ENCODE peak calls at places on chromosomes 4 and X, in six cellular contexts. S, M, Z, J, A and T are unnamed samples.

GRCh38 chr4:165502919-165503907 is 124.4 kb downstream of the CPE start:
- DNase-seq in Z (no peak), S (no peak), J (no peak), A (no peak), M (peak), T (no peak)

GRCh38 chrX:136061302-136061701 is 76.1 kb downstream of the SLC9A6 start:
- DNase-seq in S (no peak), M (no peak), J (no peak), Z (no peak), A (no peak), T (no peak)

GRCh38 chrX:116317409-116317808 is 119.0 kb upstream of the SLC6A14 start:
- DNase-seq in J (no peak), Z (no peak), S (peak), A (no peak), M (no peak), T (no peak)

GRCh38 chrX:45767021-45767491 is 566.4 kb upstream of the DIPK2B start:
- DNase-seq in M (no peak), Z (no peak), S (no peak), J (no peak), A (no peak), T (no peak)

GRCh38 chr4:6409381-6409780 is 63.0 kb downstream of the PPP2R2C start:
- DNase-seq in S (no peak), Z (no peak), M (no peak), J (no peak), A (no peak), T (no peak)

GRCh38 chr4:38013461-38014366 is 53.5 kb downstream of the PTTG2 start:
- DNase-seq in M (no peak), J (no peak), S (no peak), Z (no peak), A (no peak), T (no peak)

GRCh38 chrX:65866146-65866545 is 173.7 kb downstream of the VSIG4 start:
- DNase-seq in A (peak), S (no peak), M (no peak), Z (no peak), J (no peak), T (no peak)

GRCh38 chrX:101417981-101418841 is 10.2 kb downstream of the HNRNPH2 start:
- DNase-seq in M (no peak), A (peak), Z (peak), J (no peak), S (peak), T (no peak)

GRCh38 chr4:144674711-144675110 is 28.8 kb downstream of the HHIP start:
- DNase-seq in M (no peak), S (no peak), A (no peak), Z (no peak), J (no peak), T (no peak)

GRCh38 chr4:187118731-187119130 is 395.1 kb upstream of the FAT1 start:
- DNase-seq in J (no peak), Z (no peak), S (no peak), A (no peak), M (no peak), T (no peak)

GRCh38 chr4:7132730-7133582 is 59.4 kb upstream of the SORCS2 start:
- DNase-seq in A (no peak), M (no peak), Z (no peak), J (no peak), S (no peak), T (no peak)

GRCh38 chr4:187227907-187228699 is 504.4 kb upstream of the FAT1 start:
- DNase-seq in S (no peak), Z (no peak), M (no peak), J (no peak), A (no peak), T (no peak)

GRCh38 chr4:87540176-87541058 is 11.2 kb upstream of the SPARCL1 start:
- DNase-seq in M (no peak), J (no peak), S (no peak), A (no peak), Z (no peak), T (no peak)

GRCh38 chr4:152942346-152942745 is 6.2 kb downstream of the FHDC1 start:
- DNase-seq in J (no peak), Z (no peak), M (no peak), S (no peak), A (no peak), T (no peak)

GRCh38 chr4:622071-622995 is 3.0 kb upstream of the PDE6B start:
- DNase-seq in A (no peak), Z (no peak), S (no peak), J (no peak), M (no peak), T (no peak)

GRCh38 chrX:45422216-45422925 is 221.7 kb upstream of the DIPK2B start:
- DNase-seq in A (no peak), Z (no peak), J (no peak), M (no peak), S (no peak), T (no peak)

GRCh38 chr4:82621212-82621611 is 59.4 kb upstream of the TMEM150C start:
- DNase-seq in Z (no peak), J (no peak), A (no peak), M (no peak), S (no peak), T (no peak)

GRCh38 chrX:55754861-55755294 is 37.3 kb downstream of the RRAGB start:
- DNase-seq in J (no peak), Z (no peak), S (no peak), A (no peak), M (no peak), T (no peak)

GRCh38 chrX:31124536-31124935 is 52.7 kb upstream of the FTHL17 start:
- DNase-seq in Z (no peak), S (no peak), A (no peak), J (no peak), M (no peak), T (no peak)

GRCh38 chr4:109134268-109134667 is 168.2 kb downstream of the COL25A1 start:
- DNase-seq in J (no peak), M (no peak), Z (no peak), A (no peak), S (no peak), T (no peak)

GRCh38 chrX:129705377-129705925 is 33.3 kb upstream of the XPNPEP2 start:
- DNase-seq in A (no peak), M (no peak), Z (no peak), S (no peak), J (no peak), T (no peak)

GRCh38 chr4:96352051-96352517 is 512.2 kb downstream of the PDHA2 start:
- DNase-seq in Z (no peak), A (peak), S (no peak), J (no peak), M (no peak), T (no peak)

GRCh38 chr4:147138171-147138570 is 192.5 kb upstream of the TTC29 start:
- DNase-seq in J (no peak), S (no peak), Z (no peak), A (no peak), M (no peak), T (no peak)

GRCh38 chr4:121720109-121720508 is 23.3 kb upstream of the ANXA5 start:
- DNase-seq in S (no peak), J (no peak), A (no peak), M (no peak), Z (no peak), T (no peak)

GRCh38 chr4:99875073-99875472 is 19.2 kb downstream of the LAMTOR3 start:
- DNase-seq in J (no peak), M (no peak), Z (no peak), A (no peak), S (no peak), T (no peak)

GRCh38 chr4:21447320-21448055 is 501.1 kb downstream of the KCNIP4 start:
- DNase-seq in S (no peak), A (no peak), J (no peak), Z (no peak), M (peak), T (peak)

GRCh38 chr4:15913631-15913970 is 24.9 kb downstream of the FGFBP1 start:
- DNase-seq in S (no peak), M (peak), Z (no peak), A (no peak), J (peak), T (peak)

GRCh38 chr4:7403001-7403400 is 31.7 kb downstream of the PSAPL1 start:
- DNase-seq in A (no peak), S (no peak), Z (no peak), M (no peak), J (no peak), T (no peak)

GRCh38 chr4:3873446-3874415 is 107.5 kb downstream of the ADRA2C start:
- DNase-seq in M (no peak), A (no peak), J (no peak), S (peak), Z (no peak), T (no peak)

GRCh38 chr4:169619518-169619957 is 840 bp upstream of the CLCN3 start:
- DNase-seq in M (no peak), A (peak), Z (peak), S (no peak), J (peak), T (no peak)

GRCh38 chrX:41332005-41332404 is 2.0 kb upstream of the DDX3X start:
- DNase-seq in M (no peak), Z (no peak), J (no peak), A (no peak), S (no peak), T (no peak)

GRCh38 chrX:20388594-20388993 is 121.9 kb upstream of the RPS6KA3 start:
- DNase-seq in S (no peak), Z (no peak), A (no peak), M (no peak), J (no peak), T (no peak)

GRCh38 chr4:151432654-151433053 is 23.7 kb downstream of the FHIP1A start:
- DNase-seq in S (no peak), Z (no peak), J (no peak), M (no peak), A (no peak), T (no peak)

GRCh38 chr4:87118826-87119225 is 101.6 kb downstream of the KLHL8 start:
- DNase-seq in A (no peak), M (no peak), Z (no peak), J (no peak), S (no peak), T (no peak)

GRCh38 chr4:189940178-189941004 is at the start of gene FRG1:
- DNase-seq in Z (peak), M (peak), S (peak), J (peak), A (peak), T (peak)